ENCODE peak calls at places on chromosome 15, in six cellular contexts. Q is body of pancreas, U is cardiac muscle cell, R is endothelial cell of umbilical vein, M is A549, D is AG04450. Z is an unnamed sample.

GRCh38 chr15:45225506-45226273 is 26.3 kb upstream of the SLC28A2 start:
- DNase-seq in Q (no peak), U (no peak), R (no peak), M (no peak), D (no peak), Z (no peak)

GRCh38 chr15:90001683-90002427 is 731 bp downstream of the ZNF710 start:
- DNase-seq in Q (peak; percentile 66), U (peak; percentile 66), R (no peak), M (peak; percentile 67), D (no peak), Z (peak; percentile 67)

GRCh38 chr15:93278006-93278405 is 189.0 kb upstream of the RGMA start:
- DNase-seq in Q (no peak), U (no peak), R (no peak), M (no peak), D (no peak), Z (no peak)

GRCh38 chr15:31486506-31486905 is 159.9 kb downstream of the KLF13 start:
- DNase-seq in Q (no peak), U (no peak), R (no peak), M (no peak), D (no peak), Z (no peak)

GRCh38 chr15:69976366-69976994 is 121.2 kb downstream of the TLE3 start:
- DNase-seq in Q (peak; percentile 26), U (peak; percentile 90), R (peak; percentile 40), M (peak; percentile 35), D (no peak), Z (no peak)

GRCh38 chr15:78164010-78164409 is 14.8 kb downstream of the IDH3A start:
- DNase-seq in Q (no peak), U (no peak), R (no peak), M (no peak), D (no peak), Z (no peak)

GRCh38 chr15:88624156-88624970 is 3.2 kb downstream of the AEN start:
- DNase-seq in Q (no peak), U (peak; percentile 35), R (peak; percentile 81), M (no peak), D (no peak), Z (no peak)

GRCh38 chr15:57525581-57525980 is 66.1 kb upstream of the MYZAP start:
- DNase-seq in Q (no peak), U (no peak), R (peak; percentile 73), M (no peak), D (no peak), Z (no peak)

GRCh38 chr15:67183443-67184169 is 70.9 kb downstream of the AAGAB start:
- DNase-seq in Q (no peak), U (no peak), R (no peak), M (peak; percentile 10), D (no peak), Z (no peak)

GRCh38 chr15:99059010-99059981 is 45.6 kb upstream of the SYNM start:
- DNase-seq in Q (peak; percentile 62), U (peak; percentile 93), R (peak; percentile 61), M (peak; percentile 78), D (peak; percentile 77), Z (peak; percentile 25)

DNA sequence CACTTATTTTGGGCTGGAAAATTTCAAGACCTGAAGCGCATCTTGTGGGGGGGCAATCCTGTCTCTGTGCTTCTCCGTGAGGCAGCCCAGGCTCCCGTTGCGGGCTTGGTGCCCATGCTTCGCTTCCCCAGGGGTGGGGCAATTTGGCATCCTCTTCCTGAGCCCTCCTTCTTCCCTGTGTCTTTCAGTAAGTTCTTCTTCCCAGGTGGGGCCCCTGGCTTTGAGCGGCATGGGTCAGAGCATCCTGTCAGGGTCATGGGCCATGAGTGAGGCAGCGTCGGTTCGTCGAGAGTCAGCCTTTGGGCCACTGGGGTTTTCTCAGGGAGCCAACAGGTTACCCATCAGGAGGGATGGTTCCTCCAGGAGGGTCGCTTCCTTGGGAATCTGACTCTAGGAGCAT is 200.7 kb downstream of the UBE3A start:
- DNase-seq in Q (no peak), U (no peak), R (no peak), M (no peak), D (no peak), Z (no peak)
- H3K9me3 ChIP-seq in Q (no peaks in the 10 kb centered on the region), U (no peaks in the 10 kb centered on the region), R (peaks cover 17% of the 10 kb centered on the region), M (no peaks in the 10 kb centered on the region), D (peaks cover 98% of the 10 kb centered on the region), Z (no peaks in the 10 kb centered on the region)

DNA sequence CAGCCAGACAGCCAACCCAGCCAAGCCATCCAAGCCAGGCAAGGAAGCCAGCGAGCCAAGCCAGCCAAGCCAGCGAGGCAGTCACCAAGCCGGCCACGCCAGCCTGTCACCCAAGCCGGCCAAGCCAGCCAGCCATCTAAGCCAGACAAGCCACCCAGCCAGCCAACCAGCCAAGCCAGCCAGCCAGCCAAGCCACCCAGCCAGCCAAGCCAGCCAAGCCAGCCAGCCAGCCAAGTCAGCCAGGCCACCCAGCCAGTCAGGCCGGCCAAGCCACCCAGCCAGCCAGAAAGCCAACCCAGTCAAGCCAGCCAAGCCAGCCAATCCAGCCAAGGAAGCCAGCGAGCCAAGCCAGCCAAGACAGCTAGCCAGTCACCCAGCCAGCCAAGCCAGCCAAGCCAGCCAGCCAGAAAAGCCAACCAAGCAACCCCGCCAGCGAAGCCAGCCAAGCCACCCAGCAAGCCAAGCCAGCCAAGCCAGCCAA is 201.2 kb downstream of the GOLGA6L6 start:
- DNase-seq in Q (peak; percentile 51), U (peak; percentile 44), R (peak; percentile 2), M (peak; percentile 22), D (no peak), Z (peak; percentile 37)
- H3K9me3 ChIP-seq in Q (no peaks in the 10 kb centered on the region), U (peaks cover 21% of the 10 kb centered on the region), R (peaks cover 43% of the 10 kb centered on the region), M (peaks cover 54% of the 10 kb centered on the region), D (peaks cover 72% of the 10 kb centered on the region), Z (peaks cover 4% of the 10 kb centered on the region)

GRCh38 chr15:25055356-25056068 is 100.7 kb downstream of the SNRPN start:
- DNase-seq in Q (no peak), U (no peak), R (no peak), M (no peak), D (no peak), Z (no peak)
- H3K9me3 ChIP-seq in Q (peaks cover 25% of the 10 kb centered on the region), U (peaks cover 17% of the 10 kb centered on the region), R (peaks cover 64% of the 10 kb centered on the region), M (peaks cover 65% of the 10 kb centered on the region), D (peaks cover 100% of the 10 kb centered on the region), Z (peaks cover 69% of the 10 kb centered on the region)

DNA sequence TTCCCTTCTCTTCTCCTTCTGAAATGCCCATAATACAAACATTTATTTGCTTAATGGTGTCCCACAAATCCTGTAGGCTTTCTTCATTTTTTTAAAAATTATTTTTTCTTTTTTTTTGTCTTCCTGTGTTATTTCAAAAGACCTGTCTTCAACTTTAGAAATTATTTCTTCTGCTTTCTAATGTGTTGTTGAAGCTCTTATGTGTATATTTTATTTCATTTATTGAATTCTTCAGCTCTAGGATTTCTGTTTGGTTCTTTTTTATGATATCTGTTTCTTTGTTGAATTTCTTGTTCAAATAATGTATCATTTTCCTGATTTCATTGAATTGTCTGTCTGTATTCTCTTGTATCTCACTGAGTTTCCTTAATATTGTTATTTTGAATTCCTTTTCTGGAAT is 63.1 kb downstream of the AP4E1 start:
- DNase-seq in Q (no peak), U (no peak), R (no peak), M (no peak), D (no peak), Z (no peak)
- H3K9me3 ChIP-seq in Q (no peaks in the 10 kb centered on the region), U (no peaks in the 10 kb centered on the region), R (no peaks in the 10 kb centered on the region), M (peaks cover 22% of the 10 kb centered on the region), D (peaks cover 6% of the 10 kb centered on the region), Z (peaks cover 4% of the 10 kb centered on the region)

DNA sequence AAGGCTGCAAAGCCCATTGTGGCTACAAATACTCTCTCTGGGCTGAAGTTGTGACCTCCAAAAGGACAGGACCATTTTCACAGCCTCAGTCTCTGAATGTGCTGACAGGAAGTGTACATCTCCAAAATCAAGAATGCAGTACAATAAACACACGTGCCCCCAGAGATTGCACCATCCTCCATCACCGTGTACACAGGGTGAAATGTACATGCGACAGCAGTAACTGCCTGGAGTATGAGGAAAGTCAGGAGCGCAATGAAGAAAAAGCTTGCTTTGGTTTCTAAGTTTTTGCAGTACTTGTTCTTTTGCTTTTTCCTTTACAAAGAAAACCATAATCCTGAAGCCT is 24.9 kb downstream of the BMF start:
- DNase-seq in Q (no peak), U (no peak), R (no peak), M (no peak), D (no peak), Z (no peak)
- H3K9me3 ChIP-seq in Q (no peaks in the 10 kb centered on the region), U (no peaks in the 10 kb centered on the region), R (no peaks in the 10 kb centered on the region), M (no peaks in the 10 kb centered on the region), D (no peaks in the 10 kb centered on the region), Z (no peaks in the 10 kb centered on the region)

GRCh38 chr15:26461847-26462608 is 310.8 kb downstream of the GABRB3 start:
- DNase-seq in Q (no peak), U (no peak), R (no peak), M (no peak), D (no peak), Z (no peak)
- H3K9me3 ChIP-seq in Q (no peaks in the 10 kb centered on the region), U (no peaks in the 10 kb centered on the region), R (peaks cover 8% of the 10 kb centered on the region), M (no peaks in the 10 kb centered on the region), D (peaks cover 17% of the 10 kb centered on the region), Z (no peaks in the 10 kb centered on the region)